ENCODE peak calls at places on chromosomes 6 and 20, in six cellular contexts. E is tibial nerve; A is adrenal gland; F is endothelial cell of umbilical vein; Y is CD4-positive, CD25-positive, alpha-beta regulatory T cell; I is cardiac muscle cell. X is an unnamed sample. For H3K4me1, the result is how much of the 10 kb centered on the place peaks cover.

GRCh38 chr6:27280064-27280539 is 32.0 kb downstream of the POM121L2 start:
- DNase-seq in E (no peak), A (no peak), F (peak), Y (no peak), I (peak), X (no peak)

GRCh38 chr6:55174211-55175013 is at the start of gene HCRTR2:
- DNase-seq in E (no peak), A (no peak), F (no peak), Y (no peak), I (peak), X (no peak)

GRCh38 chr6:1679691-1680068 is 70.0 kb downstream of the FOXC1 start:
- DNase-seq in E (no peak), A (no peak), F (peak), Y (no peak), I (peak), X (no peak)

GRCh38 chr20:10660661-10661060 is 13.1 kb downstream of the JAG1 start:
- DNase-seq in E (no peak), A (no peak), F (no peak), Y (no peak), I (no peak), X (no peak)

GRCh38 chr20:58481541-58482021 is 33.6 kb downstream of the APCDD1L start:
- DNase-seq in E (peak), A (peak), F (peak), Y (peak), I (peak), X (peak)

GRCh38 chr20:11214281-11214680 is 540.5 kb upstream of the JAG1 start:
- DNase-seq in E (no peak), A (no peak), F (peak), Y (no peak), I (peak), X (no peak)

GRCh38 chr6:157287923-157288322 is 35.4 kb downstream of the TMEM242 start:
- DNase-seq in E (no peak), A (no peak), F (no peak), Y (no peak), I (no peak), X (no peak)

GRCh38 chr20:1838479-1839279 is 56.5 kb upstream of the SIRPA start:
- DNase-seq in E (no peak), A (no peak), F (no peak), Y (no peak), I (no peak), X (no peak)

GRCh38 chr6:23621026-23621425 is 505.0 kb upstream of the NRSN1 start:
- DNase-seq in E (no peak), A (no peak), F (no peak), Y (no peak), I (peak), X (no peak)

DNA sequence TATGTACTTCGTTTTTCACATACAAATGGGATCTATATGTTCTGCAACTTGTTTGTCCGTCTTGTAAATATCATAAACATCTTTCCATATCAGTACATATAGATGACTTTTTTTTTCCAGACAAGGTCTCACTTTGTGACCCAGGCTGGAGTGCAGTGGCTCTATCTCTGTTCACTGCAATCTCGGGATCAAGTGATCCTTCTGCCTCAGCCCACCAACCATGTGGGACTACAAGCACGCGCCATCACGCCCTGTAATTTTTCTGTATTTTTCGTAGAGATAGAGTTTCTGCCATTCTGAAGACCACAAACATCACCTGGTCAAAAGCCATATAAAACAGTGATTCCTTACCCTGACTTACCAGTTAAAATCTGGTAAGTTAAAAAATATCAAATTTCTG is 37.7 kb upstream of the SYNCRIP start:
- DNase-seq in E (no peak), A (no peak), F (no peak), Y (no peak), I (no peak), X (no peak)
- H3K27ac ChIP-seq in E (no peak), A (no peak), F (peak), Y (peak), I (no peak), X (no peak)

DNA sequence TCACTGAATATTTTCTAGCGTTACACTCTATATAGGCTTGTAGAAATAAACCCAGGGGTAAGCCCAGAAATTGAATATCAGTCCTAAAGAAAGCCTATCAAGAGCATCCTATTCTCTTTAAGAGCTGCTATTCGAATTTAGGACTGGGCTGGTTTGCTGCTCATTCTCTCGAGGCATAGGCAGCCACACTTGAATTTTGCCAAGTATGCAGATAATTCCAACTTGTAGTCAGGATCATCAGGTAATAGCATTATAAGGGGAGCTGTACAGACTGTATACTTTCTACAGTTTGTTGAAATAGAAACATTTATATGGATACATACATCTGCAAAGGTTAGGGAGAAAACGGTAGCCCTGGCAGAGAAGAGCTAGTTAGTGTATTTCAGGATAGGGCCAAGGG is 2.1 kb upstream of the ZBTB2 start:
- DNase-seq in E (no peak), A (no peak), F (no peak), Y (no peak), I (no peak), X (no peak)
- H3K4me3 ChIP-seq in E (no peak), A (peak), F (no peak), Y (peak), I (no peak), X (no peak)

GRCh38 chr6:3456395-3456767 is 469 bp downstream of the SLC22A23 start:
- DNase-seq in E (no peak), A (no peak), F (no peak), Y (no peak), I (no peak), X (no peak)

GRCh38 chr6:3454206-3455016 is 2.4 kb downstream of the SLC22A23 start:
- DNase-seq in E (no peak), A (no peak), F (no peak), Y (no peak), I (no peak), X (peak)

GRCh38 chr6:3456794-3457709 is at the start of gene SLC22A23:
- DNase-seq in E (peak), A (peak), F (peak), Y (peak), I (peak), X (peak)

GRCh38 chr6:3455121-3455489 is 1.7 kb downstream of the SLC22A23 start:
- DNase-seq in E (no peak), A (no peak), F (no peak), Y (peak), I (no peak), X (peak)

DNA sequence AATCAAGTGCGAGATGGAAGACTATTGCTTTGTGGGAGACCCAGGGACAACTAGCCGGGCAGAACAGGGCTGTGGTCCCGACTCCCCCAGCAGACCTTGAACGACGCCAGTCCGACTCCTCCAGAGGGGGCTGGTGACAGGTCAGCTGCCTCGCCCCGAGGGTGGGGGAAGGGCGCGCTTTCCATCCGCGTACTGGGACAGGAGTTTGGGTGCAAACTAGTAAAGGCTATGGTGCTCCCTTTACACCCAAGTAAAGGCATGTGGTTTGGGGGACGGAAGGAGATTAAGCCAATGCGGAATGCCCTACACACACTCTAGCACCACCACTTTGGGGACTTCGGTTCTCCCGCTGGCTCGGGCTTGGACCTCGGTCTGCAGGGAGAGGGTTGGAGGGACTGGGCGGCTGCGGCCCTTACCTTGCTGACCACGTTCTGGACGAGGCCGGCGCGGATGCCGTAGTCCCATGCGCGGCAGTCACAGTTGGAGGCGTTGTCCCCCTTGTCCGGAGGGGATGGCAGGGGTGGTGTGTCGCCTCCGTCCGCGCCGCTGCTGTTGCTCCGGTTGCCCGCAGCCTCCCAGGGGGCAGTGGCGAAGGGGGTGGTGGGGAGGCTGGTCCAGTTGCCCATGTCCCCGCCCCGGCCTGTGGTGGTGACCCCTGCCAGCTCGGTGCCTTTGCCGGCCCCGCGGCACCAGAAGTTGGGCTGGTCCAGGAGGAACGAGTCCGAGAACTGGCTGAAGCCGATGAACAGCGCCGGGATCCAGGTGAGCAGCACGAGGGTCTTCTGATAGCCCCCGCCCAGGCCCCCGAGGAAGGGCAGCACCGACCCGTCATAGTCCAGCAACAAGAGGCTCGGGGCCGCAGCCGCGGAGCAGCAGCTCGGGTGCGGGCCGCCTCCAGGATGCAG is 1.1 kb downstream of the SLC22A23 start:
- DNase-seq in E (no peak), A (peak), F (peak), Y (no peak), I (no peak), X (peak)
- H3K4me1 ChIP-seq in E (under half), A (under half), F (under half), Y (under half), I (under half), X (under half)

GRCh38 chr6:107673076-107673494 is 151.0 kb downstream of the SCML4 start:
- DNase-seq in E (no peak), A (no peak), F (no peak), Y (no peak), I (no peak), X (no peak)

GRCh38 chr6:107679457-107679856 is 144.7 kb downstream of the SCML4 start:
- DNase-seq in E (no peak), A (peak), F (no peak), Y (no peak), I (peak), X (no peak)

GRCh38 chr6:107676002-107676401 is 148.1 kb downstream of the SCML4 start:
- DNase-seq in E (no peak), A (no peak), F (no peak), Y (no peak), I (no peak), X (no peak)

GRCh38 chr6:107677399-107677798 is 146.7 kb downstream of the SCML4 start:
- DNase-seq in E (no peak), A (no peak), F (no peak), Y (no peak), I (no peak), X (no peak)

DNA sequence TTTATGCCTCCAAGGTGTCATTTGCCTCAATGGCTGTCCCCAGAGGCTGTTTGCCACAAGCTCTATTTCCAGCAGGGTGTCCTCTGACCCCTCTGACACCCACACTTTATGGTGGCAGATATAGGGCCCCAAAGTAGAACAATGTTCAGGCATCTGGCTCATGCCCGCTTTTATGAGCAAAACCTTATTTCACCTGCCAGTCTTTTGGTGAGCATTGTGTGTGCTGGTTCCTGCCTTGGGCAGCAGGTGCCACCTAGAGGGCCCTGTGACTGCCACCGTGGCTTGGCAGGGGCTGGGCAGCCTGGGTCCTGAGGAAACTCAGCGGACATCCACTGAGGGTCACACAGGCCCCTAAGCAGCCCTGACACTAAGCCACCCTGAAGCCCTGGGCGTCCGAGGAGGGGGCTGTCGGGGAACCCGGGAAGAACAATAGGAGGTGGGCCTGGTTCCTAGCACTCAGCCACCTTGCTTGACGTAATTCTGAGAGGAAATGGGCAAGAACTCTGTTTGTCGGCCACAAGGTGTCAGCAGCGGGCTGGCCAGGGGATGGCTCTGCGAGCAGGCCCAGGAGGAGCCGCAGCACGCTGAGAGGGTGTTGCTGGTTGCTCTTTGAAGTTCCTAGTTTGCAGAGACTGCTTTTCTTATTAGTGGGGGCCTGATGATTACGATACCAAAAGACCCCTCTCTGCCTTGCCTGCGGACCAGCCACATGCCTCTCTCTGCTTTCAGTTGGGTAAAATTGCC is 148.9 kb downstream of the SCML4 start:
- DNase-seq in E (peak), A (peak), F (peak), Y (peak), I (peak), X (peak)
- H3K27ac ChIP-seq in E (peak), A (peak), F (no peak), Y (no peak), I (no peak), X (no peak)

GRCh38 chr20:53595018-53595378 is 1.4 kb upstream of the ZNF217 start:
- DNase-seq in E (no peak), A (no peak), F (peak), Y (no peak), I (no peak), X (no peak)
- H3K4me3 ChIP-seq in E (peak), A (peak), F (peak), Y (peak), I (peak), X (peak)

GRCh38 chr20:25353368-25353753 is 37.3 kb downstream of the ABHD12 start:
- DNase-seq in E (no peak), A (no peak), F (no peak), Y (no peak), I (no peak), X (no peak)
- H3K4me1 ChIP-seq in E (under half), A (under half), F (under half), Y (under half), I (under half), X (under half)

GRCh38 chr20:53660947-53661381 is 67.3 kb upstream of the ZNF217 start:
- DNase-seq in E (no peak), A (no peak), F (no peak), Y (no peak), I (no peak), X (no peak)

GRCh38 chr20:53664121-53664520 is 70.5 kb upstream of the ZNF217 start:
- DNase-seq in E (no peak), A (no peak), F (no peak), Y (no peak), I (no peak), X (peak)

GRCh38 chr20:53660078-53660909 is 66.7 kb upstream of the ZNF217 start:
- DNase-seq in E (no peak), A (no peak), F (peak), Y (peak), I (peak), X (peak)

GRCh38 chr20:53666144-53666543 is 72.5 kb upstream of the ZNF217 start:
- DNase-seq in E (no peak), A (no peak), F (no peak), Y (no peak), I (no peak), X (no peak)

DNA sequence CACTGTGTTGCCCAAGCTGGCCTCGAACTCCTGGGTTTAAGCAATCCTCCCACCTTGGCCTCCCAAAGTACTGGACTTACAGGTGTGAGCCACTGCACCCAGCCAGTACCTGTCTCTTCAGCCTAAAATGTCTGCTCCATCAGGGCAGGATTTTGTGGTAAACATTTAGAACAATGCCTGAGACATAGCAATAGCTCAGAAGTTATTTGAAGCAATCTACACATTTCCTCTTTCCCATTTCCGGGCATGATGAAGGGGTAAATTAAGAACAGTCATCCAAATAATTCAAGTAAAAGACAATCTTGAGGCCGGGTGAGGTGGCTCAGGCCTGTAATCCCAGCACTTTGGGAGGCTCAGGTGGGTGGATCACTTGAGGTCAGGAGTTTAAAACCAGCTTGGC is 69.0 kb upstream of the ZNF217 start:
- DNase-seq in E (no peak), A (no peak), F (peak), Y (no peak), I (no peak), X (no peak)
- H3K27ac ChIP-seq in E (no peak), A (no peak), F (no peak), Y (no peak), I (no peak), X (no peak)